ENCODE peak calls at places on chromosome 15, in seven cellular contexts. One of them, this sample, is unnamed.

GRCh38 chr15:85766007-85766831 is 28.5 kb downstream of the KLHL25 start:
- DNase-seq in GM23338: no peak
- DNase-seq in stomach: no peak
- DNase-seq in transverse colon: no peak
- DNase-seq in prostate gland: no peak
- DNase-seq in Panc1: no peak
- DNase-seq in HCT116: no peak
- DNase-seq in this sample: no peak

GRCh38 chr15:92780816-92781215 is 119.3 kb upstream of the CHD2 start:
- DNase-seq in GM23338: peak; percentile 21
- DNase-seq in stomach: no peak
- DNase-seq in transverse colon: no peak
- DNase-seq in prostate gland: no peak
- DNase-seq in Panc1: no peak
- DNase-seq in HCT116: no peak
- DNase-seq in this sample: no peak

GRCh38 chr15:75857886-75858285 is 14.6 kb downstream of the UBE2Q2 start:
- DNase-seq in GM23338: no peak
- DNase-seq in stomach: no peak
- DNase-seq in transverse colon: no peak
- DNase-seq in prostate gland: no peak
- DNase-seq in Panc1: no peak
- DNase-seq in HCT116: no peak
- DNase-seq in this sample: no peak

GRCh38 chr15:84734794-84735479 is 13.5 kb upstream of the ZNF592 start:
- DNase-seq in GM23338: peak; percentile 98
- DNase-seq in stomach: peak; percentile 75
- DNase-seq in transverse colon: peak; percentile 87
- DNase-seq in prostate gland: peak; percentile 38
- DNase-seq in Panc1: no peak
- DNase-seq in HCT116: peak; percentile 85
- DNase-seq in this sample: peak; percentile 78

GRCh38 chr15:91522609-91523332 is 330.7 kb upstream of the SLCO3A1 start:
- DNase-seq in GM23338: peak; percentile 20
- DNase-seq in stomach: no peak
- DNase-seq in transverse colon: no peak
- DNase-seq in prostate gland: no peak
- DNase-seq in Panc1: no peak
- DNase-seq in HCT116: no peak
- DNase-seq in this sample: no peak

GRCh38 chr15:56538901-56539545 is 74.1 kb upstream of the MNS1 start:
- DNase-seq in GM23338: no peak
- DNase-seq in stomach: no peak
- DNase-seq in transverse colon: no peak
- DNase-seq in prostate gland: no peak
- DNase-seq in Panc1: no peak
- DNase-seq in HCT116: no peak
- DNase-seq in this sample: no peak

GRCh38 chr15:97446138-97446537 is 514.4 kb upstream of the ARRDC4 start:
- DNase-seq in GM23338: peak; percentile 38
- DNase-seq in stomach: no peak
- DNase-seq in transverse colon: no peak
- DNase-seq in prostate gland: no peak
- DNase-seq in Panc1: no peak
- DNase-seq in HCT116: no peak
- DNase-seq in this sample: no peak

GRCh38 chr15:60539881-60540613 is 61.1 kb upstream of the ICE2 start:
- DNase-seq in GM23338: no peak
- DNase-seq in stomach: no peak
- DNase-seq in transverse colon: no peak
- DNase-seq in prostate gland: no peak
- DNase-seq in Panc1: no peak
- DNase-seq in HCT116: no peak
- DNase-seq in this sample: no peak

GRCh38 chr15:101813803-101814534 is 2.0 kb downstream of the OR4F15 start:
- DNase-seq in GM23338: no peak
- DNase-seq in stomach: no peak
- DNase-seq in transverse colon: no peak
- DNase-seq in prostate gland: no peak
- DNase-seq in Panc1: no peak
- DNase-seq in HCT116: no peak
- DNase-seq in this sample: no peak

GRCh38 chr15:64640146-64640868 is 135.1 kb downstream of the RBPMS2 start:
- DNase-seq in GM23338: no peak
- DNase-seq in stomach: peak; percentile 54
- DNase-seq in transverse colon: no peak
- DNase-seq in prostate gland: peak; percentile 28
- DNase-seq in Panc1: no peak
- DNase-seq in HCT116: no peak
- DNase-seq in this sample: no peak

GRCh38 chr15:67413770-67414429 is 107.0 kb upstream of the C15orf61 start:
- DNase-seq in GM23338: no peak
- DNase-seq in stomach: no peak
- DNase-seq in transverse colon: no peak
- DNase-seq in prostate gland: no peak
- DNase-seq in Panc1: no peak
- DNase-seq in HCT116: peak; percentile 23
- DNase-seq in this sample: no peak

GRCh38 chr15:67080118-67080899 is 14.9 kb downstream of the SMAD3 start:
- DNase-seq in GM23338: no peak
- DNase-seq in stomach: peak; percentile 63
- DNase-seq in transverse colon: no peak
- DNase-seq in prostate gland: no peak
- DNase-seq in Panc1: no peak
- DNase-seq in HCT116: no peak
- DNase-seq in this sample: no peak

GRCh38 chr15:82108489-82109078 is 62.8 kb upstream of the MEX3B start:
- DNase-seq in GM23338: peak; percentile 74
- DNase-seq in stomach: peak; percentile 79
- DNase-seq in transverse colon: peak; percentile 72
- DNase-seq in prostate gland: peak; percentile 54
- DNase-seq in Panc1: peak; percentile 51
- DNase-seq in HCT116: peak; percentile 15
- DNase-seq in this sample: peak; percentile 75

GRCh38 chr15:23877502-23878412 is 190.7 kb upstream of the NDN start:
- DNase-seq in GM23338: peak; percentile 95
- DNase-seq in stomach: peak; percentile 52
- DNase-seq in transverse colon: peak; percentile 59
- DNase-seq in prostate gland: no peak
- DNase-seq in Panc1: no peak
- DNase-seq in HCT116: no peak
- DNase-seq in this sample: no peak

GRCh38 chr15:66211670-66212455 is 41.7 kb downstream of the MEGF11 start:
- DNase-seq in GM23338: no peak
- DNase-seq in stomach: no peak
- DNase-seq in transverse colon: no peak
- DNase-seq in prostate gland: no peak
- DNase-seq in Panc1: no peak
- DNase-seq in HCT116: no peak
- DNase-seq in this sample: no peak

GRCh38 chr15:24039683-24040082 is 352.6 kb upstream of the NDN start:
- DNase-seq in GM23338: peak; percentile 31
- DNase-seq in stomach: no peak
- DNase-seq in transverse colon: no peak
- DNase-seq in prostate gland: no peak
- DNase-seq in Panc1: no peak
- DNase-seq in HCT116: no peak
- DNase-seq in this sample: no peak

GRCh38 chr15:35540885-35541284 is 5.1 kb downstream of the DPH6 start:
- DNase-seq in GM23338: no peak
- DNase-seq in stomach: no peak
- DNase-seq in transverse colon: no peak
- DNase-seq in prostate gland: no peak
- DNase-seq in Panc1: no peak
- DNase-seq in HCT116: no peak
- DNase-seq in this sample: no peak

GRCh38 chr15:45023659-45024320 is 795 bp downstream of the SORD start:
- DNase-seq in GM23338: peak; percentile 35
- DNase-seq in stomach: no peak
- DNase-seq in transverse colon: no peak
- DNase-seq in prostate gland: no peak
- DNase-seq in Panc1: no peak
- DNase-seq in HCT116: no peak
- DNase-seq in this sample: no peak

GRCh38 chr15:57554063-57554820 is 37.5 kb upstream of the MYZAP start:
- DNase-seq in GM23338: no peak
- DNase-seq in stomach: peak; percentile 66
- DNase-seq in transverse colon: no peak
- DNase-seq in prostate gland: no peak
- DNase-seq in Panc1: no peak
- DNase-seq in HCT116: no peak
- DNase-seq in this sample: no peak

GRCh38 chr15:75456710-75457109 is 5.2 kb upstream of the SIN3A start:
- DNase-seq in GM23338: peak; percentile 29
- DNase-seq in stomach: no peak
- DNase-seq in transverse colon: no peak
- DNase-seq in prostate gland: no peak
- DNase-seq in Panc1: no peak
- DNase-seq in HCT116: no peak
- DNase-seq in this sample: no peak

GRCh38 chr15:58535894-58536293 is 104.1 kb downstream of the LIPC start:
- DNase-seq in GM23338: no peak
- DNase-seq in stomach: no peak
- DNase-seq in transverse colon: no peak
- DNase-seq in prostate gland: no peak
- DNase-seq in Panc1: no peak
- DNase-seq in HCT116: no peak
- DNase-seq in this sample: no peak

GRCh38 chr15:76258460-76258859 is 52.8 kb downstream of the ETFA start:
- DNase-seq in GM23338: no peak
- DNase-seq in stomach: no peak
- DNase-seq in transverse colon: no peak
- DNase-seq in prostate gland: no peak
- DNase-seq in Panc1: no peak
- DNase-seq in HCT116: no peak
- DNase-seq in this sample: no peak

GRCh38 chr15:62896969-62897486 is 145.5 kb upstream of the TPM1 start:
- DNase-seq in GM23338: no peak
- DNase-seq in stomach: peak; percentile 88
- DNase-seq in transverse colon: peak; percentile 83
- DNase-seq in prostate gland: peak; percentile 82
- DNase-seq in Panc1: peak; percentile 98
- DNase-seq in HCT116: peak; percentile 94
- DNase-seq in this sample: peak; percentile 95
- TF ChIP-seq POLR2AphosphoS5 in GM23338: no peak
- TF ChIP-seq POLR2AphosphoS5 in stomach: peak; percentile 83
- TF ChIP-seq POLR2AphosphoS5 in transverse colon: peak; percentile 46
- TF ChIP-seq POLR2AphosphoS5 in prostate gland: peak; percentile 84
- TF ChIP-seq POLR2AphosphoS5 in Panc1: peak; percentile 93
- TF ChIP-seq POLR2AphosphoS5 in HCT116: peak; percentile 26
- TF ChIP-seq POLR2AphosphoS5 in this sample: peak; percentile 73

GRCh38 chr15:38070778-38071177 is 136.3 kb downstream of the TMCO5A start:
- DNase-seq in GM23338: no peak
- DNase-seq in stomach: no peak
- DNase-seq in transverse colon: no peak
- DNase-seq in prostate gland: no peak
- DNase-seq in Panc1: no peak
- DNase-seq in HCT116: no peak
- DNase-seq in this sample: no peak

GRCh38 chr15:38066612-38067011 is 132.2 kb downstream of the TMCO5A start:
- DNase-seq in GM23338: no peak
- DNase-seq in stomach: no peak
- DNase-seq in transverse colon: no peak
- DNase-seq in prostate gland: no peak
- DNase-seq in Panc1: no peak
- DNase-seq in HCT116: no peak
- DNase-seq in this sample: no peak

GRCh38 chr15:38068600-38068999 is 134.2 kb downstream of the TMCO5A start:
- DNase-seq in GM23338: no peak
- DNase-seq in stomach: no peak
- DNase-seq in transverse colon: no peak
- DNase-seq in prostate gland: no peak
- DNase-seq in Panc1: no peak
- DNase-seq in HCT116: no peak
- DNase-seq in this sample: no peak

GRCh38 chr15:38069506-38069905 is 135.1 kb downstream of the TMCO5A start:
- DNase-seq in GM23338: no peak
- DNase-seq in stomach: peak; percentile 47
- DNase-seq in transverse colon: peak; percentile 78
- DNase-seq in prostate gland: no peak
- DNase-seq in Panc1: no peak
- DNase-seq in HCT116: no peak
- DNase-seq in this sample: no peak

GRCh38 chr15:38069001-38069400 is 134.6 kb downstream of the TMCO5A start:
- DNase-seq in GM23338: no peak
- DNase-seq in stomach: peak; percentile 29
- DNase-seq in transverse colon: peak; percentile 28
- DNase-seq in prostate gland: peak; percentile 7
- DNase-seq in Panc1: no peak
- DNase-seq in HCT116: no peak
- DNase-seq in this sample: no peak
- H3K4me3 ChIP-seq in GM23338: no peak overlapping the region
- H3K4me3 ChIP-seq in stomach: peak overlapping the region; percentile 13
- H3K4me3 ChIP-seq in transverse colon: peak overlapping the region; percentile 9
- H3K4me3 ChIP-seq in prostate gland: no peak overlapping the region
- H3K4me3 ChIP-seq in Panc1: no peak overlapping the region
- H3K4me3 ChIP-seq in HCT116: no peak overlapping the region
- H3K4me3 ChIP-seq in this sample: peak overlapping the region; percentile 31

GRCh38 chr15:88636039-88636438 is 2.8 kb upstream of the ISG20 start:
- DNase-seq in GM23338: peak; percentile 68
- DNase-seq in stomach: peak; percentile 88
- DNase-seq in transverse colon: peak; percentile 56
- DNase-seq in prostate gland: peak; percentile 58
- DNase-seq in Panc1: no peak
- DNase-seq in HCT116: peak; percentile 69
- DNase-seq in this sample: peak; percentile 73
- TF ChIP-seq POLR2AphosphoS5 in GM23338: peak; percentile 41
- TF ChIP-seq POLR2AphosphoS5 in stomach: peak; percentile 89
- TF ChIP-seq POLR2AphosphoS5 in transverse colon: peak; percentile 43
- TF ChIP-seq POLR2AphosphoS5 in prostate gland: peak; percentile 58
- TF ChIP-seq POLR2AphosphoS5 in Panc1: no peak
- TF ChIP-seq POLR2AphosphoS5 in HCT116: peak; percentile 48
- TF ChIP-seq POLR2AphosphoS5 in this sample: no peak

DNA sequence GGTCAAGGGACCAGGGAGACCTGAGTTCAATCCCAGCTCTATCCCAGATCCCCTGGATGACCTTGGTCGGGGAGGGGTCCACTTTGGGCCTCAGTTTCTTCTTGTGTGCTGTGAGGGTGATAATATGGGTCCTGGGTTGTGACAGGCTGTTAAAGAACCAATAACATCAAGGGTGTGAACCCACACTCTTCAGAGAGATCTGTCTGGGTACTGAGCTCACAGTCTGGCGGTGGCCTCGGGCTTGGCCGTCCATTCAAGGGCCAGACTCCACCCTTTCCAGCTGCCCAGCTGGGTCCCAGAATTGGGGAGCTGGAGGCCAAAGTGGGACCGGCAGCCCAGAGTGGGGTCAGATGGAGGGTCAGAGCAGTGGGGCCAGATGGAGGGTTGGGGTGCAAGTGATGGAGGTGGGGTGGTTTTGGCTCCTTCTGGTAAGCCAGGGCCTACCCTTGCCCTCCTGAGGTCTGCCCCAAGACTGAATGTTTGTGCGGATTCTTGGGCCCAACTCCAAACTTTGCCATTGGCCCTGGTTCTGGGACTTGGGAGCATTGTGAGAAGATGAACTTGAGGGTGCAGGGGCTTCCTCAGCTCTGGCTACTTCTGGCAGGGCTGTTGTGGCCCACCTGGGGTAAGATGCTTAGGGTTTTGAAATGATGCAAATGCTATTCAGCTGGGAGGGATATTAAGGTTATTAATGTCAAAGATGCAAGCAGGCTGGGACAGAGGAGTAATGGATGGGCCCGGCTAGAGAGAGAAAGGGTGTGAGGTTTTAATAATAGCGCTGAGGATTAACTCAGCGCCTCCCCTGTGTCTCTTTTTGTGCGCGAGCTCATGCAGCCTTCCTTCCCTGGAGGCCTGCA is 1.5 kb downstream of the CORO2B start:
- DNase-seq in GM23338: no peak
- DNase-seq in stomach: no peak
- DNase-seq in transverse colon: no peak
- DNase-seq in prostate gland: no peak
- DNase-seq in Panc1: no peak
- DNase-seq in HCT116: no peak
- DNase-seq in this sample: no peak
- H3K4me3 ChIP-seq in GM23338: peak overlapping the region; percentile 84
- H3K4me3 ChIP-seq in stomach: peak overlapping the region; percentile 62
- H3K4me3 ChIP-seq in transverse colon: no peak overlapping the region
- H3K4me3 ChIP-seq in prostate gland: no peak overlapping the region
- H3K4me3 ChIP-seq in Panc1: no peak overlapping the region
- H3K4me3 ChIP-seq in HCT116: peak overlapping the region; percentile 68
- H3K4me3 ChIP-seq in this sample: peak overlapping the region; percentile 71